ENCODE peak calls at places on chromosomes 13 and 19, in ten cellular contexts. L is CD8-positive, alpha-beta memory T cell; C is pancreas; H is tibial nerve; R is AG04450; A is brain microvascular endothelial cell; Y is aorta; P is fibroblast of lung; U is endothelial cell of umbilical vein; E is sigmoid colon. J is an unnamed sample.

GRCh38 chr13:99403458-99403971 is 96.3 kb upstream of the GPR183 start:
- DNase-seq in L (peak; percentile 37), C (no peak), H (no peak), R (no peak), A (no peak), Y (no peak), P (no peak), U (no peak), E (no peak), J (peak; percentile 61)

GRCh38 chr19:2775556-2776430 is 7.3 kb downstream of the SGTA start:
- DNase-seq in L (peak; percentile 58), C (no peak), H (peak; percentile 53), R (no peak), A (peak; percentile 39), Y (peak; percentile 86), P (peak; percentile 36), U (peak; percentile 64), E (no peak), J (no peak)

GRCh38 chr19:44749994-44750393 is 1.5 kb downstream of the BCL3 start:
- DNase-seq in L (no peak), C (no peak), H (no peak), R (no peak), A (no peak), Y (no peak), P (no peak), U (no peak), E (no peak), J (no peak)

GRCh38 chr19:31049431-31049830 is 299.8 kb downstream of the TSHZ3 start:
- DNase-seq in L (no peak), C (no peak), H (no peak), R (no peak), A (no peak), Y (no peak), P (no peak), U (no peak), E (no peak), J (no peak)

GRCh38 chr19:43362179-43362578 is 8.7 kb downstream of the CD177 start:
- DNase-seq in L (no peak), C (no peak), H (no peak), R (no peak), A (no peak), Y (no peak), P (no peak), U (no peak), E (no peak), J (no peak)

GRCh38 chr13:109840201-109840892 is 54.0 kb upstream of the IRS2 start:
- DNase-seq in L (no peak), C (no peak), H (no peak), R (no peak), A (peak; percentile 52), Y (no peak), P (peak; percentile 15), U (no peak), E (no peak), J (no peak)

GRCh38 chr19:49637865-49638350 is 2.0 kb downstream of the RRAS start:
- DNase-seq in L (no peak), C (peak; percentile 77), H (peak; percentile 87), R (no peak), A (peak; percentile 62), Y (peak; percentile 93), P (peak; percentile 75), U (peak; percentile 67), E (peak; percentile 96), J (no peak)

GRCh38 chr13:59047546-59047945 is 1116.2 kb downstream of the DIAPH3 start:
- DNase-seq in L (no peak), C (no peak), H (no peak), R (no peak), A (no peak), Y (no peak), P (no peak), U (no peak), E (no peak), J (no peak)

GRCh38 chr13:21638319-21639282 is 32.3 kb upstream of the FGF9 start:
- DNase-seq in L (peak; percentile 12), C (no peak), H (no peak), R (no peak), A (no peak), Y (no peak), P (peak; percentile 36), U (peak; percentile 28), E (no peak), J (peak; percentile 18)

GRCh38 chr13:21637296-21637695 is 33.3 kb upstream of the MICU2 start:
- DNase-seq in L (no peak), C (no peak), H (no peak), R (no peak), A (peak; percentile 18), Y (peak; percentile 47), P (peak; percentile 14), U (no peak), E (no peak), J (peak; percentile 45)

GRCh38 chr13:21641629-21642028 is 29.2 kb upstream of the FGF9 start:
- DNase-seq in L (no peak), C (no peak), H (no peak), R (no peak), A (no peak), Y (no peak), P (no peak), U (no peak), E (no peak), J (no peak)

DNA sequence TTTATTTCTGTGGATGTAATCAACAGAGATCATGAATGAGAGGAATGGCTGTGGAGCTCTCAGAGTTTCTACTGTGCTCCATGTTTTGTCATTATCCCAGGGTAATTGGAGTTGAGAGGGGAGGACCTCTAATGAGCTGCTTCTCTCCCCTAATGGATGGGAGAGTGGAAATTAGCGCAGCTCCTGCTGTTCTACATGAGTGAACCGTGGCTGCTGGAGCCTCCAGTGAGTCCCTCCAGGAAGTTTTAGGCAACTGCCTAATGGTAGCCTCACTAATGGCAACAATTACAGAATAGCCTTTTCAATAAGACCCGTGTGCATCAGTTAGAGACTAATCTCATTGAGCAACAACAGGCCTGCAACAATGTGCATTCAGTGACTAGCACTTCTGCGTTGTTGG is 31.3 kb upstream of the FGF9 start:
- DNase-seq in L (no peak), C (no peak), H (no peak), R (no peak), A (no peak), Y (no peak), P (no peak), U (no peak), E (no peak), J (no peak)
- H3K27ac ChIP-seq in L (no peak overlapping the region), C (no peak overlapping the region), H (no peak overlapping the region), R (no peak overlapping the region), A (no peak overlapping the region), Y (no peak overlapping the region), P (no peak overlapping the region), U (no peak overlapping the region), E (no peak overlapping the region), J (no peak overlapping the region)

GRCh38 chr19:17751103-17751911 is at the start of gene FCHO1:
- DNase-seq in L (peak; percentile 82), C (peak; percentile 50), H (no peak), R (no peak), A (no peak), Y (peak; percentile 74), P (no peak), U (no peak), E (peak; percentile 71), J (no peak)
- H3K27ac ChIP-seq in L (peak within 1 kb of the TSS; percentile 79), C (no peak within 1 kb of the TSS), H (peak within 1 kb of the TSS; percentile 77), R (no peak within 1 kb of the TSS), A (no peak within 1 kb of the TSS), Y (no peak within 1 kb of the TSS), P (no peak within 1 kb of the TSS), U (no peak within 1 kb of the TSS), E (no peak within 1 kb of the TSS), J (peak within 1 kb of the TSS; percentile 93)

DNA sequence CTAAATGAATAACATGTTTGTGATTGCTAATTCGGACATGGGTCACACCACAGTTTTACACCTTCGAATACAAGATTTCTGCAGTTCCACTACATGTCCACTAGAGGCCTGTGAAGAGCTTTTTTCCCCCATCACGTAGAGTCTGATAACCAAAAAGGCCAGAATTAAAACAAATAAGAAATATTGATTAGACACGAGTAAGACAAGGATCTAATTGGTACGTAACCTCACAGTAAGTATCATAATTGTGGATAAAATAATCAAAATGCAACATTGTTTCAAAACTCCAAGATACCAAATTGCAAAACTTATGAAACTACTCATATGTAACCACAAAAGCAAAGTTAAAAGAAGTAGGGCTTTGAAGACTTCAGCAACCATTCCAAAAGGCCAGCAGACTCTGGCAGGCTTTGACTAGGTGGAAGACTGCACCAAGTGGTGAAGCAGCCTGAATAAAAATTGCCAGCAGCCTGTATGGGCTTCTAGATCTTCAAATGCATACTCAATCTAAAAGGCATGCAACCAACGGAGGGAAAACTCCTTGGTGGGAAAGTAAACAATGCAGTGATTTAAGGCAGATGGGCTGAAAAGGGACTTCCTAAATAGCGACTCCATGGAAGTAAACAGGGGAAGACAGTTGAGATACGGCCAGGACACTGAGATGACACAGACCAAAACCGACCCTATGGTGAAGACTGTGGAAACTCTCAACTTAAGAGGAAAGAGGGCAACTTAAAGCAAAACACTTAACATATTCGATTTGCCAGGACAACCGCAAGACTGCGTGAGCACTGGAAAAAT is 56.7 kb downstream of the STARD13 start:
- DNase-seq in L (no peak), C (no peak), H (no peak), R (no peak), A (peak; percentile 63), Y (no peak), P (peak; percentile 70), U (peak; percentile 71), E (no peak), J (no peak)
- H3K27ac ChIP-seq in L (no peak overlapping the region), C (peak overlapping the region; percentile 77), H (peak overlapping the region; percentile 69), R (peak overlapping the region; percentile 85), A (peak overlapping the region; percentile 84), Y (no peak overlapping the region), P (peak overlapping the region; percentile 86), U (peak overlapping the region; percentile 46), E (peak overlapping the region; percentile 66), J (peak overlapping the region; percentile 92)

GRCh38 chr19:20660473-20660872 is 898 bp downstream of the ZNF626 start:
- DNase-seq in L (no peak), C (no peak), H (no peak), R (no peak), A (peak; percentile 2), Y (peak; percentile 51), P (peak; percentile 19), U (peak; percentile 20), E (no peak), J (no peak)

GRCh38 chr19:20662421-20663105 is 1.2 kb upstream of the ZNF626 start:
- DNase-seq in L (no peak), C (no peak), H (no peak), R (no peak), A (no peak), Y (no peak), P (no peak), U (no peak), E (no peak), J (peak; percentile 13)

GRCh38 chr19:20667281-20667680 is 5.9 kb upstream of the ZNF626 start:
- DNase-seq in L (no peak), C (no peak), H (no peak), R (no peak), A (no peak), Y (no peak), P (no peak), U (no peak), E (no peak), J (no peak)

GRCh38 chr19:20664917-20665781 is 3.8 kb upstream of the ZNF626 start:
- DNase-seq in L (no peak), C (no peak), H (no peak), R (no peak), A (no peak), Y (peak; percentile 50), P (peak; percentile 10), U (no peak), E (no peak), J (peak; percentile 36)

DNA sequence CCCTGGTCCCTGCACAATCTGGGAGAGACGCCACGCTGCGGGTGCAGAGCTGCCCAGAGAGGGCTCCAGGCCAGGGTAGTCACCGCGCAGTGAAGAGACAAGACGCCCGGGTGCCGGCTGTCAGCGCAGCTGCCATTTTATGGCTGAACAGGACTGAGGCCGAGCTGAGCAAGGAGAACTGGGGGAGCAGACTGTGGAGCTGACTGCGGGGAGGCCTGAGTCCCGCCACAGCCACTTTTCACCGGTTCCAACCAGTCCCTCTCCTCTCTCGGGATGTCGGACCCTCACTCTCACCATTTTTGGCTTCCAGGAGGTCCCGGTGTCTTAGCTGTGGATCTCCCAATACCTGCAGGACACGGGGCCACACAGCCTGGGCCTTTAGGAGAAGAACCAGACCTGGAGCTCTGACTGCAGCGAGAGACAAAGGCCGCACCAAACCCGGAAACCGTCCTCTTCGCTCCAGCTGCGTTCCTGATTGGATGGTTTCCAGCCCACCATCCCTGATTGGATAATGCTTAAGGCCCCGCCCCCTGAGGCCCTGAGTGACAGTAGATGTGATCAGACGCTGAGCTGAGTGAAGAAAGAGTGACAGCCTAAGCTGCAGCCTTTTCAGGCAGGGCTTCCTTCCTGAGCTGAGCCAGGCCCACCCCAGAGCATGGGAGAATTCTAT is at the start of gene ZNF626:
- DNase-seq in L (peak; percentile 88), C (peak; percentile 95), H (peak; percentile 99), R (peak; percentile 92), A (peak; percentile 98), Y (peak; percentile 97), P (peak; percentile 99), U (peak; percentile 96), E (peak; percentile 98), J (peak; percentile 95)
- H3K27ac ChIP-seq in L (peak within 1 kb of the TSS; percentile 81), C (peak within 1 kb of the TSS; percentile 78), H (peak within 1 kb of the TSS; percentile 84), R (peak within 1 kb of the TSS; percentile 83), A (peak within 1 kb of the TSS; percentile 87), Y (peak within 1 kb of the TSS; percentile 67), P (peak within 1 kb of the TSS; percentile 88), U (peak within 1 kb of the TSS; percentile 70), E (peak within 1 kb of the TSS; percentile 86), J (peak within 1 kb of the TSS; percentile 80)